ENCODE peak calls at places on chromosomes 3 and 15, in ten cellular contexts. Q is fibroblast of gingiva; O is AG04450; Y is astrocyte of the spinal cord; A is stimulated activated CD8-positive, alpha-beta memory T cell treated with anti-CD3 and anti-CD28 coated beads, Interleukin-15, amount 100 ng/mL, for 4 hours; H is dorsolateral prefrontal cortex; X is lower leg skin; T is effector CD4-positive, alpha-beta T cell; I is C1 segment of cervical spinal cord; D is spleen. N is an unnamed sample.

GRCh38 chr3:28243424-28244106 is 2.1 kb downstream of the CMC1 start:
- DNase-seq in T (no peak), Q (no peak), I (no peak), X (no peak), Y (no peak), A (no peak), D (no peak), H (no peak), O (no peak), N (peak; percentile 62)

GRCh38 chr3:88032245-88032644 is 26.6 kb downstream of the CGGBP1 start:
- DNase-seq in Q (no peak), D (no peak), T (no peak), O (no peak), H (no peak), I (no peak), Y (peak; percentile 14), X (no peak), A (no peak), N (peak; percentile 49)

GRCh38 chr3:117170112-117170511 is 460.5 kb downstream of the TUSC7 start:
- DNase-seq in O (no peak), A (no peak), Q (no peak), Y (no peak), D (no peak), X (no peak), I (no peak), H (no peak), T (no peak), N (no peak)

GRCh38 chr3:159786489-159787181 is 202.0 kb upstream of the IL12A start:
- DNase-seq in I (no peak), O (no peak), H (no peak), Q (no peak), T (no peak), A (no peak), X (no peak), D (no peak), Y (no peak), N (no peak)

GRCh38 chr3:43695443-43695842 is 4.7 kb downstream of the ABHD5 start:
- DNase-seq in X (no peak), A (no peak), I (no peak), O (peak; percentile 46), T (no peak), Q (peak; percentile 80), Y (peak; percentile 48), D (no peak), H (no peak), N (peak; percentile 98)

GRCh38 chr3:154059798-154060197 is 61.4 kb upstream of the ARHGEF26 start:
- DNase-seq in H (no peak), X (no peak), T (no peak), Y (no peak), O (no peak), I (no peak), A (no peak), Q (no peak), D (no peak), N (no peak)

GRCh38 chr3:94036909-94037507 is 8.6 kb upstream of the STX19 start:
- DNase-seq in O (peak; percentile 4), A (no peak), H (no peak), I (no peak), X (no peak), Y (peak; percentile 26), T (no peak), Q (peak; percentile 47), D (no peak), N (peak; percentile 69)

GRCh38 chr3:11246663-11246970 is 25.6 kb upstream of the ATG7 start:
- DNase-seq in T (no peak), D (no peak), X (no peak), Y (no peak), H (no peak), Q (no peak), O (no peak), A (no peak), I (no peak), N (no peak)

GRCh38 chr3:52053307-52054304 is 2.8 kb downstream of the DUSP7 start:
- DNase-seq in X (peak; percentile 93), D (peak; percentile 84), I (peak; percentile 71), A (peak; percentile 34), Q (no peak), T (no peak), O (no peak), H (no peak), Y (no peak), N (no peak)

GRCh38 chr3:156614642-156615511 is 59.5 kb upstream of the TIPARP start:
- DNase-seq in X (no peak), A (no peak), D (no peak), Q (peak; percentile 15), Y (peak; percentile 60), H (no peak), O (no peak), I (no peak), T (no peak), N (no peak)

GRCh38 chr3:78867409-78868372 is 900.1 kb downstream of the ROBO1 start:
- DNase-seq in Y (peak; percentile 67), Q (peak; percentile 76), I (no peak), D (no peak), O (no peak), T (no peak), X (no peak), H (no peak), A (no peak), N (no peak)

GRCh38 chr3:85394424-85394823 is 435.6 kb downstream of the CADM2 start:
- DNase-seq in I (no peak), A (no peak), O (no peak), Y (no peak), H (no peak), T (no peak), Q (no peak), D (no peak), X (no peak), N (no peak)

GRCh38 chr15:23564798-23565394 is 578 bp upstream of the MKRN3 start:
- DNase-seq in D (no peak), T (no peak), H (no peak), O (no peak), A (no peak), X (no peak), Q (no peak), Y (peak; percentile 7), I (no peak), N (no peak)

GRCh38 chr3:38343797-38344594 is 2.6 kb upstream of the XYLB start:
- DNase-seq in H (no peak), T (no peak), D (no peak), I (no peak), O (no peak), Q (peak; percentile 17), Y (no peak), A (no peak), X (no peak), N (peak; percentile 55)

GRCh38 chr3:165505657-165506056 is 309.5 kb upstream of the SLITRK3 start:
- DNase-seq in D (no peak), T (no peak), X (no peak), H (no peak), A (no peak), Q (no peak), Y (no peak), I (no peak), O (no peak), N (no peak)